ENCODE peak calls at places on chromosomes 16 and 17, in five cellular contexts. B is adrenal gland, D is left ventricle myocardium inferior, N is GM23248, R is neural progenitor cell. K is an unnamed sample.

GRCh38 chr16:27776556-27776955 is 226.6 kb downstream of the KATNIP start:
- DNase-seq in N (no peak), D (no peak), B (no peak), R (no peak), K (no peak)

GRCh38 chr17:28839221-28839620 is 3.4 kb downstream of the FAM222B start:
- DNase-seq in R (no peak), D (no peak), N (no peak), B (no peak), K (no peak)

GRCh38 chr16:31876955-31877828 is 3.6 kb downstream of the ZNF267 start:
- DNase-seq in N (peak; percentile 92), B (no peak), R (no peak), D (no peak), K (peak; percentile 81)

GRCh38 chr16:20798364-20798763 is 7.9 kb downstream of the ERI2 start:
- DNase-seq in R (no peak), D (no peak), B (no peak), N (no peak), K (no peak)

GRCh38 chr17:49195746-49196145 is 14.6 kb downstream of the GNGT2 start:
- DNase-seq in N (no peak), D (no peak), B (no peak), R (no peak), K (no peak)

GRCh38 chr17:54013117-54013516 is 190.4 kb downstream of the KIF2B start:
- DNase-seq in R (no peak), B (no peak), D (no peak), N (no peak), K (no peak)

GRCh38 chr16:56600398-56600999 is 7.9 kb upstream of the MT2A start:
- DNase-seq in D (no peak), N (peak; percentile 83), B (peak; percentile 55), R (peak; percentile 61), K (no peak)

GRCh38 chr17:74024871-74025531 is 178.5 kb upstream of the RPL38 start:
- DNase-seq in B (no peak), R (peak; percentile 76), N (no peak), D (no peak), K (no peak)

GRCh38 chr16:477758-478157 is 49.8 kb upstream of the CAPN15 start:
- DNase-seq in N (no peak), B (peak; percentile 70), R (no peak), D (no peak), K (no peak)

GRCh38 chr16:19389246-19389645 is 28.4 kb upstream of the TMC5 start:
- DNase-seq in D (peak; percentile 18), B (peak; percentile 26), N (peak; percentile 43), R (peak; percentile 73), K (no peak)

GRCh38 chr17:76735586-76736348 is 1.4 kb downstream of the SRSF2 start:
- DNase-seq in N (peak; percentile 31), D (no peak), B (no peak), R (no peak), K (no peak)

GRCh38 chr17:76733618-76733957 is 3.5 kb downstream of the SRSF2 start:
- DNase-seq in B (no peak), R (no peak), N (no peak), D (no peak), K (no peak)

GRCh38 chr17:76735006-76735405 is 2.1 kb downstream of the SRSF2 start:
- DNase-seq in R (peak; percentile 16), B (no peak), D (no peak), N (peak; percentile 61), K (no peak)

GRCh38 chr17:76732734-76733617 is 4.2 kb downstream of the SRSF2 start:
- DNase-seq in N (peak; percentile 60), R (no peak), B (no peak), D (no peak), K (no peak)

GRCh38 chr17:76734080-76734840 is 2.9 kb downstream of the SRSF2 start:
- DNase-seq in R (no peak), N (peak; percentile 53), D (no peak), B (no peak), K (peak; percentile 39)
- H3K27ac ChIP-seq in R (peak overlapping the region; percentile 3), N (peak overlapping the region; percentile 81), D (peak overlapping the region; percentile 100), B (no peak overlapping the region), K (peak overlapping the region; percentile 7)

DNA sequence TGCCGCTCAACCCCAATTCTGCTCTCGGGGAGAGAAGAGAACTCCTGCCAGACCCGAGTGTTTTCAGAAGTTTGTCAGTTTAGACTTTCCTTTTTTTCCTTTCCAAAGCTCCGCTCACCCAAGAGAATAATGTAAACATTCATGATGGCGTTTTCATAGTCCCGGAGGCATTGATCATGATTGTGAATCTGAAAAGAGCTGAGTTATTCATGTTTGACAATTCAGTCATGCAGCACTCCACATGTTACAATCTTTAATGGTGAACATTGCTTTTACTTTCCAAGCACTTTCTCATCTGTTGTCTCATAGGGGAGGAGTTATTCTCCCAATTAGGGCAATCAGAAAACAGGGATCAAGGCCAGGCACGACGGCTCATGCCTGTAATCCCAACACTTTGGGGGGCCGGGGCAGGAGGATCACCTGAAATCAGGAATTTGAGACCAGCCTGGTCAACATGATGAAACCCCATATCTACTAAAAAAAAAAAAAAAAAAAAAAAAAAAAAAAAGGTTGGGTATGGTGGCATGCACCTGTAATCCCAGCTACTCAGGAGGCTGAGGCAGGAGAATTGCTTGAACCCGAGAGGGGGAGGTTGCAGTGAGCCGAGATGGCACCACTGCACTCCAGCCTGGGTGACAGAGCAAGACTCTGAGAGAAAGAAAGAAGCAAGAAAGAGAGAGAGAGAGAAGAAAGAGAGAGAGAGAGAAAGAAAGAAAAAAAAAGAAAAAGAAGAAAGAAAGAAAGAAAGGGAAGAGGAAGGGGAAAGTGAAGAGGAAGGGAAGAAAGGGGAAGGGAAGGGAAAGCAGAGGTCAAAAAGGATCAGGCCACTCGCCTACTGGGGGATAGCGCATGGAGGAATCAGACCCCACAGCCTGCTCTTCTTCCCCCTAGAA is 70.0 kb upstream of the TNRC6C start:
- DNase-seq in R (no peak), D (no peak), N (peak; percentile 45), B (no peak), K (no peak)
- H3K4me1 ChIP-seq in R (peaks cover 33% of the 10 kb centered on the region), D (peaks cover 23% of the 10 kb centered on the region), N (peaks cover 2% of the 10 kb centered on the region), B (peaks cover 12% of the 10 kb centered on the region), K (peaks cover 13% of the 10 kb centered on the region)

GRCh38 chr16:2981899-2982250 is 1.6 kb upstream of the PKMYT1 start:
- DNase-seq in D (no peak), N (no peak), B (no peak), R (peak; percentile 27), K (no peak)

GRCh38 chr16:2981177-2981898 is 1.1 kb upstream of the PKMYT1 start:
- DNase-seq in N (no peak), B (peak; percentile 71), D (no peak), R (peak; percentile 85), K (no peak)

GRCh38 chr16:2980227-2981176 is at the start of gene PKMYT1:
- DNase-seq in D (peak; percentile 91), R (peak; percentile 96), B (peak; percentile 87), N (peak; percentile 97), K (peak; percentile 94)

GRCh38 chr16:2977440-2977839 is 2.8 kb downstream of the PKMYT1 start:
- DNase-seq in D (no peak), N (no peak), R (no peak), B (no peak), K (no peak)

DNA sequence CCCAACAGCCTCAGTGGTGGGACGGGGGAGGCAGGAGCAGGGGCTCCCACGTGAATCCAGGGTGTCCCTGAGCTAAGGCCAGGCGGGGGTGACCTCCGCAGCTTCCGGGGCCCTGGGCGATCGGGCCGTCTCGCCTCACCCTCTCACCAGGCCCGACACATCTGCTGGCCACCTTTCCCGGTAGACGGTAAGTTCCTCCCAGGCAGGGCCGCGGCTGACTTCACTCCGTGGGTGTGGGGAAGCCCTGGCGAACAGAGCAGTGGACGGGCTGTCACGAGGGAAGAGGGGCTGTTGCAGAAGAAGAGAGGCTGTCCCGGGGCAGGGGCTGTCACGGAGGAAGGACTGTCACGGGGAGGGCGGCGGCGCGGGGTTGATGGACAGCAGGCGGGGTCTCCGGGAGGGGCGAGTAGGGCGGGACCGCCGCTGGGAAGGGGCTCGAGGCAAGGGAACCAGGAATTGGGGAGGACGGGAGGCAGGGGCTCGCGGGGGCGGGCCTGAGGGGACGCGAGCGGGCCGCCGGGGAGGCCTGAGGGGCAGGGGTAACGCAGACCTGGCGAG is 498 bp downstream of the PKMYT1 start:
- DNase-seq in D (no peak), R (peak; percentile 64), B (no peak), N (peak; percentile 50), K (peak; percentile 62)
- H3K4me3 ChIP-seq in D (peak overlapping the region; percentile 74), R (peak overlapping the region; percentile 65), B (no peak overlapping the region), N (peak overlapping the region; percentile 82), K (peak overlapping the region; percentile 92)

DNA sequence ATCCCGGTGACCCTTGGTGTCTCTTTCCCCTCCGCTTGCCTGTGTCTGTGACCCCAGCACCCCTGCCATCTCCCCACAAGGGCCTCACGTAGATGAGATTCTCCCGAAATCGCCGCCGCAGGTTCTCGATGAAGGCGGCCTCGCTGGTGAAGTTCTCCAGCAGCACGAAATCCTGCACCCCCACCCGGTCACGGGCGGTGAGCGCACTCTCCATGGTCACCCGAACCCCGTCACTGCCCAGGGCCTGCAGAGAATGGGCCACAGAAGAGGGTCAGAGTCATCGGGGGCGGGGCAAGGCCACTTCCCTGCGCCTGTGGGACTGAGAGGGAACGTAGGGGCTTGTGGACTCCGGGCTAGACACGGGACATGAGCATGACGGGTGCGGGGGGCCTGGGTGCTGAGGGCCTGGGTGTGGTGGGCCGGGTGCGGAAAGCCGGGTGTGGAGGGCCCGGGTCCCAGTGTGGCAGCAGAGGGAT is 8.4 kb downstream of the MYO1C start:
- DNase-seq in N (no peak), B (no peak), R (no peak), D (no peak), K (no peak)
- H3K27ac ChIP-seq in N (no peak overlapping the region), B (no peak overlapping the region), R (no peak overlapping the region), D (peak overlapping the region; percentile 98), K (no peak overlapping the region)

GRCh38 chr16:75305364-75306101 is 54.1 kb upstream of the BCAR1 start:
- DNase-seq in B (peak; percentile 95), N (peak; percentile 100), R (no peak), D (peak; percentile 40), K (peak; percentile 96)

GRCh38 chr16:75308011-75308410 is 56.6 kb upstream of the BCAR1 start:
- DNase-seq in R (no peak), B (no peak), D (no peak), N (no peak), K (no peak)

GRCh38 chr16:75309156-75309555 is 57.7 kb upstream of the BCAR1 start:
- DNase-seq in R (peak; percentile 34), N (no peak), B (no peak), D (no peak), K (no peak)

GRCh38 chr16:75306102-75306762 is 54.8 kb upstream of the BCAR1 start:
- DNase-seq in B (no peak), N (no peak), R (no peak), D (no peak), K (peak; percentile 59)

GRCh38 chr16:75307506-75307905 is 56.1 kb upstream of the BCAR1 start:
- DNase-seq in B (no peak), R (no peak), D (no peak), N (no peak), K (no peak)
- H3K4me1 ChIP-seq in B (peaks cover 19% of the 10 kb centered on the region), R (peaks cover 10% of the 10 kb centered on the region), D (peaks cover 49% of the 10 kb centered on the region), N (peaks cover 44% of the 10 kb centered on the region), K (peaks cover 31% of the 10 kb centered on the region)

GRCh38 chr17:81403040-81403467 is 7.8 kb downstream of the BAHCC1 start:
- DNase-seq in D (no peak), N (no peak), B (no peak), R (peak; percentile 60), K (no peak)
- H3K4me3 ChIP-seq in D (peak overlapping the region; percentile 96), N (no peak overlapping the region), B (no peak overlapping the region), R (no peak overlapping the region), K (peak overlapping the region; percentile 11)

GRCh38 chr17:82061047-82061925 is 4.3 kb downstream of the DUS1L start:
- DNase-seq in D (no peak), B (no peak), R (no peak), N (no peak), K (no peak)
- H3K27ac ChIP-seq in D (no peak overlapping the region), B (no peak overlapping the region), R (no peak overlapping the region), N (no peak overlapping the region), K (no peak overlapping the region)